ENCODE peak calls at places on chromosomes 16 and 17, in seven cellular contexts. F is cardiac muscle cell; S is CD8-positive, alpha-beta T cell; V is AG04450; I is GM23248; B is HAP-1; T is tibial nerve. H is an unnamed sample. For H3K9me3, the result is how much of the 10 kb centered on the place peaks cover.

GRCh38 chr17:42908872-42909700 is 8.5 kb downstream of the G6PC1 start:
- DNase-seq in F (no peak), S (no peak), V (peak), I (no peak), B (no peak), T (no peak), H (no peak)

GRCh38 chr17:9217151-9218067 is 196.1 kb downstream of the NTN1 start:
- DNase-seq in F (no peak), S (no peak), V (peak), I (peak), B (no peak), T (no peak), H (no peak)

GRCh38 chr16:85833540-85833914 is 34.0 kb downstream of the COX4I1 start:
- DNase-seq in F (no peak), S (no peak), V (no peak), I (no peak), B (no peak), T (no peak), H (no peak)

GRCh38 chr16:19305443-19305842 is 19.9 kb downstream of the CLEC19A start:
- DNase-seq in F (no peak), S (no peak), V (no peak), I (no peak), B (no peak), T (no peak), H (no peak)

GRCh38 chr16:4495766-4496165 is 19.6 kb downstream of the HMOX2 start:
- DNase-seq in F (no peak), S (no peak), V (no peak), I (no peak), B (no peak), T (no peak), H (no peak)

GRCh38 chr16:9311303-9311954 is 220.0 kb downstream of the HAPSTR1 start:
- DNase-seq in F (peak), S (no peak), V (no peak), I (peak), B (no peak), T (no peak), H (no peak)

GRCh38 chr17:43015579-43015978 is 6.6 kb downstream of the VAT1 start:
- DNase-seq in F (no peak), S (no peak), V (no peak), I (no peak), B (no peak), T (no peak), H (no peak)

GRCh38 chr17:55433629-55434422 is 12.2 kb upstream of the MMD start:
- DNase-seq in F (no peak), S (no peak), V (peak), I (peak), B (no peak), T (no peak), H (no peak)

GRCh38 chr16:85659805-85660511 is 28.8 kb downstream of the GINS2 start:
- DNase-seq in F (peak), S (peak), V (no peak), I (peak), B (peak), T (peak), H (peak)

GRCh38 chr16:55499951-55500350 is 8.9 kb upstream of the LPCAT2 start:
- DNase-seq in F (peak), S (no peak), V (peak), I (peak), B (no peak), T (peak), H (no peak)

GRCh38 chr17:75067856-75068255 is 19.9 kb upstream of the SLC16A5 start:
- DNase-seq in F (no peak), S (no peak), V (no peak), I (no peak), B (no peak), T (no peak), H (no peak)

GRCh38 chr16:72588554-72588953 is 416.6 kb upstream of the PMFBP1 start:
- DNase-seq in F (no peak), S (no peak), V (no peak), I (no peak), B (no peak), T (no peak), H (no peak)

GRCh38 chr17:80455328-80455710 is 21.1 kb downstream of the NPTX1 start:
- DNase-seq in F (peak), S (no peak), V (no peak), I (peak), B (peak), T (no peak), H (peak)

GRCh38 chr17:16352838-16353701 is at the start of gene CENPV:
- DNase-seq in F (peak), S (peak), V (no peak), I (peak), B (peak), T (peak), H (peak)

GRCh38 chr16:64061621-64062020 is 1060.2 kb downstream of the CDH11 start:
- DNase-seq in F (no peak), S (no peak), V (no peak), I (no peak), B (no peak), T (no peak), H (no peak)

GRCh38 chr16:83312015-83312734 is 495.6 kb upstream of the HSBP1 start:
- DNase-seq in F (no peak), S (no peak), V (no peak), I (no peak), B (no peak), T (no peak), H (no peak)

GRCh38 chr17:48542956-48543853 is 1.7 kb downstream of the HOXB2 start:
- DNase-seq in F (peak), S (peak), V (no peak), I (peak), B (peak), T (peak), H (peak)

GRCh38 chr17:45264430-45264829 is 2.5 kb upstream of the SPATA32 start:
- DNase-seq in F (no peak), S (no peak), V (no peak), I (no peak), B (no peak), T (no peak), H (no peak)

GRCh38 chr17:41642252-41643156 is 18.1 kb upstream of the KRT17 start:
- DNase-seq in F (no peak), S (no peak), V (no peak), I (peak), B (no peak), T (no peak), H (no peak)

GRCh38 chr16:54106078-54106477 is 180.5 kb downstream of the IRX3 start:
- DNase-seq in F (no peak), S (no peak), V (no peak), I (no peak), B (no peak), T (no peak), H (no peak)

GRCh38 chr17:19424934-19425868 is 14.2 kb downstream of the RNF112 start:
- DNase-seq in F (no peak), S (no peak), V (no peak), I (peak), B (no peak), T (no peak), H (no peak)

GRCh38 chr16:80788016-80788415 is 16.4 kb downstream of the CDYL2 start:
- DNase-seq in F (no peak), S (no peak), V (no peak), I (peak), B (no peak), T (no peak), H (no peak)

GRCh38 chr17:42027961-42028790 is 8.3 kb downstream of the NKIRAS2 start:
- DNase-seq in F (peak), S (no peak), V (no peak), I (peak), B (peak), T (no peak), H (no peak)

GRCh38 chr17:73820686-73821448 is 176.6 kb upstream of the SDK2 start:
- DNase-seq in F (peak), S (no peak), V (no peak), I (peak), B (no peak), T (no peak), H (no peak)

DNA sequence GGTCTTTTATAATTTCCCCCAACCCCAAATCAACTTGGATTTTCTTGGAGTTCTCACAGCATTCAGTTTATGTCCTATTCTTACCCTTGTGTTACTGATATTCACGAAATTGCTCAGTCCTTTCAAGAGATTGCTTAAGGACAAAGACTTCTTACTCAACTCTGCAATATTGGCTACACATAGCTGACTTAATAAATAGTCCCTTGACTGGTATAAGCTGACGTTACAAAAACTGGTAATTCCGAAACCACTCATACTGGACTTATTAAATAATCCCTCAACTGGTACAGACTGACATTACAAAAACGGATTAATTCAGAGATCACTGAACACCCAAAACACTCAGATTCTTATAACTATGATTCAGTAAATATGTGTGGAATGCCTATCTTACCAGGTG is 860 bp downstream of the TIGD7 start:
- DNase-seq in F (no peak), S (no peak), V (no peak), I (peak), B (no peak), T (no peak), H (no peak)
- H3K9me3 ChIP-seq in F (under half), S (under half), V (half or more), I (under half), B (under half), T (under half), H (under half)

DNA sequence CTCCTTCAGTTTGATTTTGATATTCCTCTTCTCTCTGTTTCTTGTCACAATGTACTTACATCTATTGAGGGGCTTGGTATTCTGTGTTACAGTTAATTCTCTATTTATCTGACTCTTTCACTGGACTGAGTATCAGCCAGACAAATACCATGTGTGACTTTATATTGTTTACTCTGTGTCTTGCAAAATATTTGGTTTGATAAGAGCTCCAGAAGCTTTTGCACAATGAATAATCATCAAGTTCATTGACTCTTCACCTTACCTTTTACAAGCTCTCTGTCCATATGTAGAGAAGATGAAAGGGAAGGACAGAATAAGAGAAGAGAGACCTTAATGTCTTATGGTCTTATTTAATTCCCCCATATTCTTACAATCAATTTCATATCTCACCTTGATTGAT is 877.7 kb upstream of the CDH8 start:
- DNase-seq in F (no peak), S (no peak), V (no peak), I (no peak), B (no peak), T (no peak), H (no peak)
- H3K9me3 ChIP-seq in F (under half), S (under half), V (under half), I (under half), B (under half), T (under half), H (under half)

GRCh38 chr16:22357635-22357971 is 16.8 kb downstream of the CDR2 start:
- DNase-seq in F (no peak), S (no peak), V (no peak), I (no peak), B (no peak), T (no peak), H (no peak)
- H3K9me3 ChIP-seq in F (under half), S (under half), V (under half), I (under half), B (under half), T (under half), H (under half)

GRCh38 chr16:58471209-58471975 is 28.6 kb upstream of the NDRG4 start:
- DNase-seq in F (no peak), S (no peak), V (no peak), I (no peak), B (no peak), T (no peak), H (no peak)
- H3K9me3 ChIP-seq in F (under half), S (under half), V (under half), I (under half), B (under half), T (under half), H (under half)

GRCh38 chr16:68105611-68106010 is 20.4 kb downstream of the NFATC3 start:
- DNase-seq in F (no peak), S (no peak), V (no peak), I (peak), B (no peak), T (no peak), H (no peak)
- H3K9me3 ChIP-seq in F (under half), S (under half), V (under half), I (under half), B (under half), T (under half), H (under half)

GRCh38 chr16:75176926-75177325 is 28.6 kb downstream of the ZFP1 start:
- DNase-seq in F (no peak), S (no peak), V (no peak), I (no peak), B (no peak), T (no peak), H (no peak)

GRCh38 chr16:75179208-75179607 is 27.8 kb downstream of the CTRB2 start:
- DNase-seq in F (no peak), S (no peak), V (no peak), I (no peak), B (no peak), T (no peak), H (no peak)

GRCh38 chr16:75172578-75172977 is 24.3 kb downstream of the ZFP1 start:
- DNase-seq in F (no peak), S (no peak), V (no peak), I (no peak), B (no peak), T (no peak), H (no peak)

GRCh38 chr16:75169899-75170405 is 21.6 kb downstream of the ZFP1 start:
- DNase-seq in F (no peak), S (no peak), V (no peak), I (no peak), B (no peak), T (no peak), H (no peak)

GRCh38 chr16:75175074-75175473 is 26.8 kb downstream of the ZFP1 start:
- DNase-seq in F (no peak), S (no peak), V (no peak), I (no peak), B (no peak), T (no peak), H (no peak)
- H3K9me3 ChIP-seq in F (under half), S (under half), V (under half), I (under half), B (under half), T (under half), H (under half)

DNA sequence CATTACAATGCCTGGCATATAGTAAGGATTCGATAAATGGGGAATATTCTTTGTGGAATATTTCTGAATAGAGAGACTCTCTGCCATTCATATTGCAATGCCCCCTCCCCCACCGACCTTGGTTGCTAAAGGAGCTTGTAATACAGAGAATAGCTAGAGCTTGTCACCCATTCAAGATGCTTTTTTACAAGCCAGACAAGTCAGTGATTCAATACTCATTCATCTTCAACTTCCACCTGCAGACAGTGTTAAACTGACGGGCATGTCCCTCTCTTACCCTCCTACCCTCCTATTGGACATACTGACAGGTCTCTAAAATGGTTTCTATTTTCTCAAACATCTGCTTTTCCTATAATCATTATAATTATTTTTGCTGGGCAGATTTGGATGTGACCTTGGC is 257.4 kb downstream of the KCNJ2 start:
- DNase-seq in F (no peak), S (no peak), V (no peak), I (no peak), B (no peak), T (no peak), H (no peak)
- H3K9me3 ChIP-seq in F (under half), S (under half), V (under half), I (under half), B (under half), T (under half), H (under half)

H was measured in T-helper 17 cell.